ENCODE peak calls at places on chromosomes 12 and 14, in seven cellular contexts. One of them, this sample, is unnamed.

GRCh38 chr12:78645956-78646355 is 218.6 kb upstream of the SYT1 start:
- DNase-seq in epithelial cell of esophagus: peak; percentile 11
- DNase-seq in IMR-90: peak; percentile 0
- DNase-seq in psoas muscle: no peak
- DNase-seq in left lung: no peak
- DNase-seq in Calu3: peak; percentile 15
- DNase-seq in GM20000: no peak
- DNase-seq in this sample: no peak

GRCh38 chr14:77310041-77310440 is 10.6 kb downstream of the POMT2 start:
- DNase-seq in epithelial cell of esophagus: no peak
- DNase-seq in IMR-90: peak; percentile 33
- DNase-seq in psoas muscle: no peak
- DNase-seq in left lung: no peak
- DNase-seq in Calu3: no peak
- DNase-seq in GM20000: no peak
- DNase-seq in this sample: no peak

GRCh38 chr12:112122823-112123690 is 2.3 kb upstream of the TRAFD1 start:
- DNase-seq in epithelial cell of esophagus: peak; percentile 40
- DNase-seq in IMR-90: peak; percentile 98
- DNase-seq in psoas muscle: no peak
- DNase-seq in left lung: no peak
- DNase-seq in Calu3: no peak
- DNase-seq in GM20000: no peak
- DNase-seq in this sample: no peak

GRCh38 chr12:83514372-83514771 is 827.7 kb downstream of the TMTC2 start:
- DNase-seq in epithelial cell of esophagus: peak; percentile 73
- DNase-seq in IMR-90: no peak
- DNase-seq in psoas muscle: no peak
- DNase-seq in left lung: no peak
- DNase-seq in Calu3: peak; percentile 9
- DNase-seq in GM20000: no peak
- DNase-seq in this sample: no peak

GRCh38 chr14:36028665-36029064 is 147.9 kb downstream of the PTCSC3 start:
- DNase-seq in epithelial cell of esophagus: no peak
- DNase-seq in IMR-90: no peak
- DNase-seq in psoas muscle: no peak
- DNase-seq in left lung: no peak
- DNase-seq in Calu3: no peak
- DNase-seq in GM20000: no peak
- DNase-seq in this sample: no peak

GRCh38 chr12:11580125-11580751 is 69.2 kb upstream of the ETV6 start:
- DNase-seq in epithelial cell of esophagus: peak; percentile 99
- DNase-seq in IMR-90: peak; percentile 82
- DNase-seq in psoas muscle: no peak
- DNase-seq in left lung: no peak
- DNase-seq in Calu3: peak; percentile 57
- DNase-seq in GM20000: no peak
- DNase-seq in this sample: no peak

GRCh38 chr12:46998811-46999368 is 80.5 kb upstream of the PCED1B start:
- DNase-seq in epithelial cell of esophagus: peak; percentile 75
- DNase-seq in IMR-90: peak; percentile 82
- DNase-seq in psoas muscle: no peak
- DNase-seq in left lung: no peak
- DNase-seq in Calu3: no peak
- DNase-seq in GM20000: no peak
- DNase-seq in this sample: no peak

GRCh38 chr14:94545131-94545841 is 16.0 kb upstream of the SERPINA4 start:
- DNase-seq in epithelial cell of esophagus: no peak
- DNase-seq in IMR-90: no peak
- DNase-seq in psoas muscle: no peak
- DNase-seq in left lung: no peak
- DNase-seq in Calu3: no peak
- DNase-seq in GM20000: no peak
- DNase-seq in this sample: no peak

GRCh38 chr14:95101736-95102677 is 55.3 kb downstream of the DICER1 start:
- DNase-seq in epithelial cell of esophagus: no peak
- DNase-seq in IMR-90: no peak
- DNase-seq in psoas muscle: no peak
- DNase-seq in left lung: no peak
- DNase-seq in Calu3: no peak
- DNase-seq in GM20000: no peak
- DNase-seq in this sample: no peak

GRCh38 chr12:119412811-119413794 is 78.6 kb downstream of the CCDC60 start:
- DNase-seq in epithelial cell of esophagus: peak; percentile 55
- DNase-seq in IMR-90: peak; percentile 59
- DNase-seq in psoas muscle: peak; percentile 47
- DNase-seq in left lung: no peak
- DNase-seq in Calu3: peak; percentile 67
- DNase-seq in GM20000: peak; percentile 63
- DNase-seq in this sample: peak; percentile 71

GRCh38 chr14:92686763-92687427 is 61.5 kb downstream of the LGMN start:
- DNase-seq in epithelial cell of esophagus: peak; percentile 66
- DNase-seq in IMR-90: peak; percentile 43
- DNase-seq in psoas muscle: peak; percentile 77
- DNase-seq in left lung: peak; percentile 92
- DNase-seq in Calu3: peak; percentile 91
- DNase-seq in GM20000: peak; percentile 84
- DNase-seq in this sample: peak; percentile 93

GRCh38 chr12:122079038-122079531 is 529 bp downstream of the MLXIP start:
- DNase-seq in epithelial cell of esophagus: peak; percentile 54
- DNase-seq in IMR-90: no peak
- DNase-seq in psoas muscle: peak; percentile 48
- DNase-seq in left lung: peak; percentile 88
- DNase-seq in Calu3: no peak
- DNase-seq in GM20000: no peak
- DNase-seq in this sample: no peak

GRCh38 chr12:52630104-52630500 is 11.7 kb upstream of the KRT73 start:
- DNase-seq in epithelial cell of esophagus: no peak
- DNase-seq in IMR-90: no peak
- DNase-seq in psoas muscle: no peak
- DNase-seq in left lung: no peak
- DNase-seq in Calu3: no peak
- DNase-seq in GM20000: no peak
- DNase-seq in this sample: peak; percentile 42

GRCh38 chr12:80632835-80633234 is 74.6 kb upstream of the MYF6 start:
- DNase-seq in epithelial cell of esophagus: peak; percentile 34
- DNase-seq in IMR-90: no peak
- DNase-seq in psoas muscle: no peak
- DNase-seq in left lung: no peak
- DNase-seq in Calu3: peak; percentile 34
- DNase-seq in GM20000: peak; percentile 4
- DNase-seq in this sample: no peak
- TF ChIP-seq CTCF in epithelial cell of esophagus: peak; percentile 55
- TF ChIP-seq CTCF in IMR-90: no peak
- TF ChIP-seq CTCF in psoas muscle: no peak
- TF ChIP-seq CTCF in left lung: no peak
- TF ChIP-seq CTCF in Calu3: no peak
- TF ChIP-seq CTCF in GM20000: peak; percentile 7
- TF ChIP-seq CTCF in this sample: peak; percentile 32

DNA sequence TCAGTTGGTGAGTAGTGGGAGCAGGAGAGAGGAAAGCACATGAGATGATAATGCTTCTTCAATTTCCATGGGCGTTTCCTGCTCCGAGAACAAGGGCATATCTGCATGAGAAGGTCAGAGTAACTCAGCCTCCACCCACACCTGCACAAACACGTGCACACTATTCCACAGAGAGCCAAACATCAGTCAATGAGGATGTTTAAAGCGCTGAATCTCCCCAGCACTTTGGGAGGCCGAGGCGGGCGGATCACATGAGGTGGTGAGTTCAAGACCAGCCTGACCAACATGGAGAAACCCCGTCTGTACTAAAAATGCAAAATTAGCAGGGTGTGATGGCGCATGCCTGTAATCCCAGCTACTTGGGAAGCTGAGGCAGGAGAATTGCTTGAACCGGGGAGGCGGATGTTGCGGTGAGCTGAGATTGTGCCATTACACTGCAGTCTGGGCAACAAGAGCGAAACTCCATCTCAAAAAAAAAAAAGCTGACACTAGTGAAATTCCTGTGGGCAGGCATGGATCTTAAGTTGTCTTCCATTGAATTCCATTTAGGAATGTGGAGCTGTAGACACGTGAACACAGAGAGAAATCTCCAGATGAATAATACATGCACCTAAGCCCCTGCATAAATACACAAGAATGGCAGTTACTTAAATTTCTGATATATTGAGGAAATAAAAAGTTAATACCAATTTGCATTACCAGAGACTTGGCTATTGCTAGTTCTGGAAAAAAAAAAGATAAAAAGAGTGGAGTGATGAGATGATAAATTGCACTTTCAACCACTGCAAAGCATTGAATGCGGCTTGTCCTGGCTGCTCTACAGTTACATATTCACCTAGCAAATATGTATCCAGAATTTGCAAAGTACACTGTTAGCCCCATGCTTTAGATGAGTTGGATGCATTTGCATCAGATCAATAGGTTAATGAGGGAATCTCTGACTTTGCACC is 1097.4 kb upstream of the TMEM132C start:
- DNase-seq in epithelial cell of esophagus: no peak
- DNase-seq in IMR-90: peak; percentile 6
- DNase-seq in psoas muscle: no peak
- DNase-seq in left lung: no peak
- DNase-seq in Calu3: no peak
- DNase-seq in GM20000: no peak
- DNase-seq in this sample: no peak
- TF ChIP-seq CTCF in epithelial cell of esophagus: no peak
- TF ChIP-seq CTCF in IMR-90: no peak
- TF ChIP-seq CTCF in psoas muscle: no peak
- TF ChIP-seq CTCF in left lung: no peak
- TF ChIP-seq CTCF in Calu3: no peak
- TF ChIP-seq CTCF in GM20000: no peak
- TF ChIP-seq CTCF in this sample: no peak

DNA sequence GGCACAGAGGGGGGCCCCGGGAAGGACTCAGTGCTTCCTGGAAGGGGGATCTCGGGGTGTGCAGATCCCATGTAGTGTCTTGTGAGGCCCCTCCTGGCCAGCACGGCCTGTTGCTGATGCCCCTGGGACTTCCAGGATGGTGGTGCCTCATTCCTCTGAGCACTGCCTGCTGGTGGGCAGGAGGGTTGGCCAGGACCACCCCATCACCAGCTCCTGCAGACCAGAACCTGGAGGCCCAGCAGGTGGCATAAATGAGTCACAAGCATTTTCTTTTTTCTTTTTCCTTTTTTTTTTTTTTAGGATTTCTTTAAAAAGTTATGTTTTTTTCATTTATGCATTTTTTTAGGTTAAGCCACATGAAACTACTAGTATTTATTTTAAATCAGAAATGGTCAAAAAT is 8.0 kb downstream of the MMP17 start:
- DNase-seq in epithelial cell of esophagus: no peak
- DNase-seq in IMR-90: peak; percentile 20
- DNase-seq in psoas muscle: no peak
- DNase-seq in left lung: no peak
- DNase-seq in Calu3: no peak
- DNase-seq in GM20000: no peak
- DNase-seq in this sample: no peak
- TF ChIP-seq CTCF in epithelial cell of esophagus: peak; percentile 35
- TF ChIP-seq CTCF in IMR-90: peak; percentile 49
- TF ChIP-seq CTCF in psoas muscle: no peak
- TF ChIP-seq CTCF in left lung: no peak
- TF ChIP-seq CTCF in Calu3: peak; percentile 60
- TF ChIP-seq CTCF in GM20000: no peak
- TF ChIP-seq CTCF in this sample: peak; percentile 62

DNA sequence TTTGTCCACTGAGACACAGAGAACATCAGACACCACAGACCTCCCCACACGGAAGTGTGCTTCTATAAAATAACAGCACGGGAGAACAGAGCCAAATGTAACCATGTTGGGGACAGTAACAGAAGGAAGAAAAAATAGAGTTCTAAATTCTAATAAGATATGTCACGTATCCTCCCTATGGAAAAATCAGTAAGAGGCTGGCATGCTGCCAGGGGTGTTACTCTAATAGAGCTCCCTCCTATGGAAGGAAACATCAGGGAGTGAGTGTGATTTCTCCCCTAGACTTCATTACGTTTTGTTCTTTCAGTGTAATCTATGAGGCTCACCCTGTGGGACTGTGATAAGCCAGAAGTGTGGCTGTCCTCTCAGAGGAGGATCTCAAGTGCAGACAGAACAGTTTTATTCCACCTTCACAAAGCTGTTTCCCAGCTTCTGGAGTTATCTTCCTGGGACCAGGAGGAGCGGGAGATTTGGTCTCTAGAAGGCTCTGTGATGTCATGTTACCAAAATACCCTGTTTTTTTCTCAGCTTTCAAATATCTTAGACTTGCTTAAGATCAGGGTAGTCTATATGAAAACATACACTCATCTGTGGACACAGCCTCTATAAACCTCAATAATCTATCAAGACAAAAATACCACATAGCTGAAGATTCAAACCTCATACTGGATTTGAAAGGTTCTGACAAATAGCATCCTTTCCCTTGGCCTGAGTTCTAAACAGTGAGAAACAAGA is 69.3 kb downstream of the ZFC3H1 start:
- DNase-seq in epithelial cell of esophagus: no peak
- DNase-seq in IMR-90: no peak
- DNase-seq in psoas muscle: no peak
- DNase-seq in left lung: no peak
- DNase-seq in Calu3: peak; percentile 66
- DNase-seq in GM20000: no peak
- DNase-seq in this sample: no peak
- TF ChIP-seq CTCF in epithelial cell of esophagus: no peak
- TF ChIP-seq CTCF in IMR-90: no peak
- TF ChIP-seq CTCF in psoas muscle: no peak
- TF ChIP-seq CTCF in left lung: no peak
- TF ChIP-seq CTCF in Calu3: no peak
- TF ChIP-seq CTCF in GM20000: no peak
- TF ChIP-seq CTCF in this sample: no peak

DNA sequence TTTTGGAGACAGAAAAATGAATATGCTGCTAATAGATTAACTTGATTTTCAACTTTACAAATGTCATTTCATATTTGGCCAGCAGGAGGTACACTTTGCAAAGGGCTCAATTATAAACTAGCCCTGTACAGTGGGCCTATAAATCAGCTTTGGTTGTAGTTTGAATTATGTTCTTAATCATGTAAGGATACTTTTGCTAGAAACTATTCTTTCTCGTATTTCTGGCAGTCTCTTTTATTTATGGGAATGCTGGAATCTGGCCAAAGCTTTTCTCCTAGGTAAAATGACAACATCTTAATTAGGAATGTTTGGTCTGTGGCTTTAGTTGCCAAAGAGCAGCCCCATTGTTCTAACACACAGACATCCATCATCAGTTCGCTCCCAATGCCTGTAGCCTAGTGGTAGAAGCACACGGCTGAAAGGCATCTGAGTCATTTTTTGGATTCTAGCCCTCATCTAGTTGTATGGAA is 1322.3 kb upstream of the SEL1L start:
- DNase-seq in epithelial cell of esophagus: peak; percentile 81
- DNase-seq in IMR-90: peak; percentile 60
- DNase-seq in psoas muscle: no peak
- DNase-seq in left lung: no peak
- DNase-seq in Calu3: no peak
- DNase-seq in GM20000: no peak
- DNase-seq in this sample: no peak
- TF ChIP-seq CTCF in epithelial cell of esophagus: peak; percentile 74
- TF ChIP-seq CTCF in IMR-90: peak; percentile 34
- TF ChIP-seq CTCF in psoas muscle: no peak
- TF ChIP-seq CTCF in left lung: no peak
- TF ChIP-seq CTCF in Calu3: peak; percentile 13
- TF ChIP-seq CTCF in GM20000: peak; percentile 21
- TF ChIP-seq CTCF in this sample: peak; percentile 80

GRCh38 chr12:58804749-58805148 is 115.6 kb downstream of the LRIG3 start:
- DNase-seq in epithelial cell of esophagus: peak; percentile 21
- DNase-seq in IMR-90: no peak
- DNase-seq in psoas muscle: no peak
- DNase-seq in left lung: no peak
- DNase-seq in Calu3: peak; percentile 7
- DNase-seq in GM20000: peak; percentile 7
- DNase-seq in this sample: no peak
- TF ChIP-seq CTCF in epithelial cell of esophagus: peak; percentile 64
- TF ChIP-seq CTCF in IMR-90: peak; percentile 16
- TF ChIP-seq CTCF in psoas muscle: no peak
- TF ChIP-seq CTCF in left lung: no peak
- TF ChIP-seq CTCF in Calu3: peak; percentile 60
- TF ChIP-seq CTCF in GM20000: peak; percentile 1
- TF ChIP-seq CTCF in this sample: peak; percentile 64

This sample was measured in type B pancreatic cell.